ENCODE peak calls at places on chromosomes 16 and 17, in ten cellular contexts. One of them, this sample, is unnamed.

GRCh38 chr16:85845276-85845675 is 45.8 kb downstream of the COX4I1 start:
- DNase-seq in cardiac fibroblast: no peak
- DNase-seq in progenitor cell of endocrine pancreas: no peak
- DNase-seq in NCI-H446: no peak
- DNase-seq in CD8-positive, alpha-beta T cell: no peak
- DNase-seq in activated naive CD4-positive, alpha-beta T cell: no peak
- DNase-seq in stimulated activated naive B cell treated with anti-CD40 and anti-IgM and Interleukin-4, amounts not matched to agents 10 μg/mL and 1 μg/mL and 100 μg/mL, for 72 hours: no peak
- DNase-seq in activated CD4-positive, alpha-beta T cell treated with anti-CD3 and anti-CD28 coated beads for 24 hours: no peak
- DNase-seq in ureter: no peak
- DNase-seq in esophagus squamous epithelium: no peak
- DNase-seq in this sample: no peak

GRCh38 chr16:4586297-4586696 is 28.4 kb downstream of the UBALD1 start:
- DNase-seq in ureter: no peak
- DNase-seq in progenitor cell of endocrine pancreas: no peak
- DNase-seq in stimulated activated naive B cell treated with anti-CD40 and anti-IgM and Interleukin-4, amounts not matched to agents 10 μg/mL and 1 μg/mL and 100 μg/mL, for 72 hours: no peak
- DNase-seq in esophagus squamous epithelium: no peak
- DNase-seq in CD8-positive, alpha-beta T cell: no peak
- DNase-seq in NCI-H446: no peak
- DNase-seq in activated naive CD4-positive, alpha-beta T cell: no peak
- DNase-seq in cardiac fibroblast: no peak
- DNase-seq in activated CD4-positive, alpha-beta T cell treated with anti-CD3 and anti-CD28 coated beads for 24 hours: no peak
- DNase-seq in this sample: no peak

GRCh38 chr16:88295526-88296436 is 87.0 kb upstream of the ZNF469 start:
- DNase-seq in activated naive CD4-positive, alpha-beta T cell: no peak
- DNase-seq in CD8-positive, alpha-beta T cell: no peak
- DNase-seq in ureter: no peak
- DNase-seq in NCI-H446: no peak
- DNase-seq in activated CD4-positive, alpha-beta T cell treated with anti-CD3 and anti-CD28 coated beads for 24 hours: no peak
- DNase-seq in cardiac fibroblast: no peak
- DNase-seq in esophagus squamous epithelium: no peak
- DNase-seq in progenitor cell of endocrine pancreas: no peak
- DNase-seq in stimulated activated naive B cell treated with anti-CD40 and anti-IgM and Interleukin-4, amounts not matched to agents 10 μg/mL and 1 μg/mL and 100 μg/mL, for 72 hours: no peak
- DNase-seq in this sample: no peak

GRCh38 chr17:77437017-77437416 is 296.2 kb downstream of the SEC14L1 start:
- DNase-seq in progenitor cell of endocrine pancreas: no peak
- DNase-seq in stimulated activated naive B cell treated with anti-CD40 and anti-IgM and Interleukin-4, amounts not matched to agents 10 μg/mL and 1 μg/mL and 100 μg/mL, for 72 hours: no peak
- DNase-seq in CD8-positive, alpha-beta T cell: peak; percentile 55
- DNase-seq in activated naive CD4-positive, alpha-beta T cell: no peak
- DNase-seq in esophagus squamous epithelium: no peak
- DNase-seq in NCI-H446: peak; percentile 63
- DNase-seq in ureter: no peak
- DNase-seq in cardiac fibroblast: peak; percentile 65
- DNase-seq in activated CD4-positive, alpha-beta T cell treated with anti-CD3 and anti-CD28 coated beads for 24 hours: no peak
- DNase-seq in this sample: no peak

GRCh38 chr17:31068291-31068690 is 26.5 kb upstream of the NF1 start:
- DNase-seq in cardiac fibroblast: peak; percentile 48
- DNase-seq in NCI-H446: no peak
- DNase-seq in CD8-positive, alpha-beta T cell: peak; percentile 32
- DNase-seq in activated CD4-positive, alpha-beta T cell treated with anti-CD3 and anti-CD28 coated beads for 24 hours: peak; percentile 46
- DNase-seq in activated naive CD4-positive, alpha-beta T cell: no peak
- DNase-seq in ureter: no peak
- DNase-seq in stimulated activated naive B cell treated with anti-CD40 and anti-IgM and Interleukin-4, amounts not matched to agents 10 μg/mL and 1 μg/mL and 100 μg/mL, for 72 hours: peak; percentile 9
- DNase-seq in esophagus squamous epithelium: no peak
- DNase-seq in progenitor cell of endocrine pancreas: peak; percentile 17
- DNase-seq in this sample: peak; percentile 62

GRCh38 chr16:49801290-49801689 is 54.6 kb downstream of the ZNF423 start:
- DNase-seq in ureter: no peak
- DNase-seq in activated CD4-positive, alpha-beta T cell treated with anti-CD3 and anti-CD28 coated beads for 24 hours: no peak
- DNase-seq in activated naive CD4-positive, alpha-beta T cell: no peak
- DNase-seq in CD8-positive, alpha-beta T cell: no peak
- DNase-seq in NCI-H446: no peak
- DNase-seq in progenitor cell of endocrine pancreas: no peak
- DNase-seq in esophagus squamous epithelium: no peak
- DNase-seq in cardiac fibroblast: no peak
- DNase-seq in stimulated activated naive B cell treated with anti-CD40 and anti-IgM and Interleukin-4, amounts not matched to agents 10 μg/mL and 1 μg/mL and 100 μg/mL, for 72 hours: no peak
- DNase-seq in this sample: no peak

GRCh38 chr17:50394711-50395110 is 2.6 kb downstream of the LRRC59 start:
- DNase-seq in ureter: no peak
- DNase-seq in NCI-H446: no peak
- DNase-seq in activated naive CD4-positive, alpha-beta T cell: no peak
- DNase-seq in CD8-positive, alpha-beta T cell: no peak
- DNase-seq in progenitor cell of endocrine pancreas: no peak
- DNase-seq in cardiac fibroblast: no peak
- DNase-seq in activated CD4-positive, alpha-beta T cell treated with anti-CD3 and anti-CD28 coated beads for 24 hours: no peak
- DNase-seq in stimulated activated naive B cell treated with anti-CD40 and anti-IgM and Interleukin-4, amounts not matched to agents 10 μg/mL and 1 μg/mL and 100 μg/mL, for 72 hours: no peak
- DNase-seq in esophagus squamous epithelium: no peak
- DNase-seq in this sample: no peak

GRCh38 chr16:48965391-48965790 is 316.2 kb downstream of the CBLN1 start:
- DNase-seq in activated CD4-positive, alpha-beta T cell treated with anti-CD3 and anti-CD28 coated beads for 24 hours: no peak
- DNase-seq in progenitor cell of endocrine pancreas: no peak
- DNase-seq in cardiac fibroblast: no peak
- DNase-seq in NCI-H446: no peak
- DNase-seq in CD8-positive, alpha-beta T cell: no peak
- DNase-seq in stimulated activated naive B cell treated with anti-CD40 and anti-IgM and Interleukin-4, amounts not matched to agents 10 μg/mL and 1 μg/mL and 100 μg/mL, for 72 hours: no peak
- DNase-seq in esophagus squamous epithelium: no peak
- DNase-seq in ureter: no peak
- DNase-seq in activated naive CD4-positive, alpha-beta T cell: no peak
- DNase-seq in this sample: no peak

GRCh38 chr17:77212081-77212832 is 71.5 kb downstream of the SEC14L1 start:
- DNase-seq in esophagus squamous epithelium: no peak
- DNase-seq in activated CD4-positive, alpha-beta T cell treated with anti-CD3 and anti-CD28 coated beads for 24 hours: no peak
- DNase-seq in cardiac fibroblast: no peak
- DNase-seq in CD8-positive, alpha-beta T cell: no peak
- DNase-seq in NCI-H446: no peak
- DNase-seq in ureter: no peak
- DNase-seq in activated naive CD4-positive, alpha-beta T cell: no peak
- DNase-seq in stimulated activated naive B cell treated with anti-CD40 and anti-IgM and Interleukin-4, amounts not matched to agents 10 μg/mL and 1 μg/mL and 100 μg/mL, for 72 hours: peak; percentile 45
- DNase-seq in progenitor cell of endocrine pancreas: no peak
- DNase-seq in this sample: no peak

GRCh38 chr16:83513006-83513755 is 294.6 kb upstream of the HSBP1 start:
- DNase-seq in esophagus squamous epithelium: no peak
- DNase-seq in stimulated activated naive B cell treated with anti-CD40 and anti-IgM and Interleukin-4, amounts not matched to agents 10 μg/mL and 1 μg/mL and 100 μg/mL, for 72 hours: no peak
- DNase-seq in activated naive CD4-positive, alpha-beta T cell: no peak
- DNase-seq in CD8-positive, alpha-beta T cell: no peak
- DNase-seq in cardiac fibroblast: peak; percentile 90
- DNase-seq in activated CD4-positive, alpha-beta T cell treated with anti-CD3 and anti-CD28 coated beads for 24 hours: no peak
- DNase-seq in NCI-H446: no peak
- DNase-seq in progenitor cell of endocrine pancreas: no peak
- DNase-seq in ureter: no peak
- DNase-seq in this sample: no peak

This sample was measured in CD8-positive, alpha-beta memory T cell.